ENCODE peak calls at places on chromosomes 11 and 22, in five cellular contexts. One of them, this sample, is unnamed.

GRCh38 chr11:64100345-64100744 is 64.6 kb downstream of the FLRT1 start:
- DNase-seq in trophoblast cell: no peak
- DNase-seq in fibroblast of lung: no peak
- DNase-seq in K562: peak
- DNase-seq in mesenchymal stem cell: no peak
- DNase-seq in this sample: peak

GRCh38 chr11:28673687-28674431 is 565.7 kb downstream of the METTL15 start:
- DNase-seq in fibroblast of lung: peak
- DNase-seq in trophoblast cell: no peak
- DNase-seq in K562: no peak
- DNase-seq in mesenchymal stem cell: no peak
- DNase-seq in this sample: peak

GRCh38 chr11:101096036-101096704 is 33.4 kb downstream of the PGR start:
- DNase-seq in trophoblast cell: no peak
- DNase-seq in fibroblast of lung: no peak
- DNase-seq in K562: no peak
- DNase-seq in mesenchymal stem cell: no peak
- DNase-seq in this sample: peak

GRCh38 chr22:19822301-19823117 is 32.2 kb downstream of the GNB1L start:
- DNase-seq in K562: no peak
- DNase-seq in trophoblast cell: no peak
- DNase-seq in mesenchymal stem cell: no peak
- DNase-seq in fibroblast of lung: no peak
- DNase-seq in this sample: no peak

GRCh38 chr11:2528301-2529050 is 83.7 kb downstream of the KCNQ1 start:
- DNase-seq in K562: no peak
- DNase-seq in fibroblast of lung: no peak
- DNase-seq in trophoblast cell: no peak
- DNase-seq in mesenchymal stem cell: no peak
- DNase-seq in this sample: no peak

GRCh38 chr22:50326959-50327710 is at the start of gene DENND6B:
- DNase-seq in mesenchymal stem cell: peak
- DNase-seq in fibroblast of lung: peak
- DNase-seq in K562: peak
- DNase-seq in trophoblast cell: peak
- DNase-seq in this sample: peak

GRCh38 chr11:67441082-67441683 is 2.1 kb downstream of the CORO1B start:
- DNase-seq in mesenchymal stem cell: no peak
- DNase-seq in fibroblast of lung: no peak
- DNase-seq in K562: no peak
- DNase-seq in trophoblast cell: no peak
- DNase-seq in this sample: no peak

GRCh38 chr11:1029686-1030085 is 6.8 kb downstream of the MUC6 start:
- DNase-seq in fibroblast of lung: no peak
- DNase-seq in trophoblast cell: no peak
- DNase-seq in K562: no peak
- DNase-seq in mesenchymal stem cell: no peak
- DNase-seq in this sample: peak

GRCh38 chr11:63920126-63920869 is 3.3 kb upstream of the RCOR2 start:
- DNase-seq in K562: no peak
- DNase-seq in fibroblast of lung: no peak
- DNase-seq in mesenchymal stem cell: no peak
- DNase-seq in trophoblast cell: peak
- DNase-seq in this sample: peak

GRCh38 chr11:4480577-4481539 is 1.6 kb upstream of the OR52K1 start:
- DNase-seq in trophoblast cell: peak
- DNase-seq in K562: no peak
- DNase-seq in fibroblast of lung: peak
- DNase-seq in mesenchymal stem cell: no peak
- DNase-seq in this sample: no peak

GRCh38 chr11:5081405-5081804 is 12.0 kb downstream of the OR52E1 start:
- DNase-seq in trophoblast cell: no peak
- DNase-seq in K562: no peak
- DNase-seq in fibroblast of lung: no peak
- DNase-seq in mesenchymal stem cell: no peak
- DNase-seq in this sample: no peak

GRCh38 chr22:36986242-36986821 is 32.9 kb downstream of the TST start:
- DNase-seq in trophoblast cell: no peak
- DNase-seq in fibroblast of lung: no peak
- DNase-seq in K562: peak
- DNase-seq in mesenchymal stem cell: no peak
- DNase-seq in this sample: peak

GRCh38 chr11:64359712-64360402 is 895 bp downstream of the RPS6KA4 start:
- DNase-seq in trophoblast cell: peak
- DNase-seq in mesenchymal stem cell: no peak
- DNase-seq in fibroblast of lung: no peak
- DNase-seq in K562: no peak
- DNase-seq in this sample: peak

GRCh38 chr11:12666905-12667304 is 7.3 kb upstream of the TEAD1 start:
- DNase-seq in trophoblast cell: no peak
- DNase-seq in fibroblast of lung: no peak
- DNase-seq in mesenchymal stem cell: no peak
- DNase-seq in K562: no peak
- DNase-seq in this sample: no peak

GRCh38 chr11:114090976-114091375 is 31.5 kb downstream of the ZBTB16 start:
- DNase-seq in K562: no peak
- DNase-seq in mesenchymal stem cell: no peak
- DNase-seq in fibroblast of lung: no peak
- DNase-seq in trophoblast cell: no peak
- DNase-seq in this sample: no peak

GRCh38 chr22:36737776-36738175 is 34.2 kb upstream of the CACNG2 start:
- DNase-seq in fibroblast of lung: no peak
- DNase-seq in mesenchymal stem cell: no peak
- DNase-seq in K562: no peak
- DNase-seq in trophoblast cell: no peak
- DNase-seq in this sample: no peak

GRCh38 chr22:39700565-39700964 is 130.0 kb downstream of the CACNA1I start:
- DNase-seq in K562: no peak
- DNase-seq in mesenchymal stem cell: no peak
- DNase-seq in fibroblast of lung: no peak
- DNase-seq in trophoblast cell: no peak
- DNase-seq in this sample: no peak

GRCh38 chr22:36056980-36057379 is 28.4 kb upstream of the RBFOX2 start:
- DNase-seq in trophoblast cell: no peak
- DNase-seq in K562: no peak
- DNase-seq in mesenchymal stem cell: no peak
- DNase-seq in fibroblast of lung: peak
- DNase-seq in this sample: no peak

GRCh38 chr11:1484061-1484671 is 2.4 kb downstream of the MOB2 start:
- DNase-seq in mesenchymal stem cell: no peak
- DNase-seq in fibroblast of lung: no peak
- DNase-seq in K562: no peak
- DNase-seq in trophoblast cell: no peak
- DNase-seq in this sample: no peak

GRCh38 chr11:108483163-108483562 is 15.0 kb downstream of the POGLUT3 start:
- DNase-seq in trophoblast cell: no peak
- DNase-seq in fibroblast of lung: peak
- DNase-seq in K562: no peak
- DNase-seq in mesenchymal stem cell: no peak
- DNase-seq in this sample: no peak

GRCh38 chr11:12242071-12242672 is 131.8 kb downstream of the MICAL2 start:
- DNase-seq in trophoblast cell: no peak
- DNase-seq in K562: peak
- DNase-seq in fibroblast of lung: no peak
- DNase-seq in mesenchymal stem cell: no peak
- DNase-seq in this sample: peak

GRCh38 chr11:18741783-18742182 is 15.8 kb upstream of the IGSF22 start:
- DNase-seq in K562: no peak
- DNase-seq in fibroblast of lung: no peak
- DNase-seq in mesenchymal stem cell: no peak
- DNase-seq in trophoblast cell: no peak
- DNase-seq in this sample: no peak

GRCh38 chr22:19571207-19571795 is 47.1 kb upstream of the CLDN5 start:
- DNase-seq in mesenchymal stem cell: peak
- DNase-seq in fibroblast of lung: peak
- DNase-seq in K562: peak
- DNase-seq in trophoblast cell: no peak
- DNase-seq in this sample: no peak

GRCh38 chr11:35216962-35217667 is 78.1 kb downstream of the CD44 start:
- DNase-seq in K562: no peak
- DNase-seq in fibroblast of lung: no peak
- DNase-seq in trophoblast cell: no peak
- DNase-seq in mesenchymal stem cell: no peak
- DNase-seq in this sample: no peak

GRCh38 chr22:45757068-45757467 is 85.4 kb downstream of the ATXN10 start:
- DNase-seq in fibroblast of lung: peak
- DNase-seq in mesenchymal stem cell: no peak
- DNase-seq in K562: no peak
- DNase-seq in trophoblast cell: peak
- DNase-seq in this sample: peak

GRCh38 chr11:119152043-119152442 is 3.2 kb downstream of the ABCG4 start:
- DNase-seq in mesenchymal stem cell: no peak
- DNase-seq in trophoblast cell: no peak
- DNase-seq in K562: no peak
- DNase-seq in fibroblast of lung: no peak
- DNase-seq in this sample: no peak

GRCh38 chr11:74269161-74269809 is 42.2 kb downstream of the P4HA3 start:
- DNase-seq in trophoblast cell: no peak
- DNase-seq in mesenchymal stem cell: no peak
- DNase-seq in fibroblast of lung: peak
- DNase-seq in K562: no peak
- DNase-seq in this sample: no peak

GRCh38 chr11:100980156-100980555 is 149.5 kb downstream of the PGR start:
- DNase-seq in K562: no peak
- DNase-seq in fibroblast of lung: no peak
- DNase-seq in trophoblast cell: no peak
- DNase-seq in mesenchymal stem cell: no peak
- DNase-seq in this sample: peak

GRCh38 chr11:1448166-1448825 is 38.3 kb downstream of the MOB2 start:
- DNase-seq in trophoblast cell: no peak
- DNase-seq in K562: peak
- DNase-seq in mesenchymal stem cell: no peak
- DNase-seq in fibroblast of lung: no peak
- DNase-seq in this sample: no peak

GRCh38 chr11:75689861-75690641 is 21.2 kb upstream of the MAP6 start:
- DNase-seq in trophoblast cell: no peak
- DNase-seq in mesenchymal stem cell: no peak
- DNase-seq in fibroblast of lung: peak
- DNase-seq in K562: no peak
- DNase-seq in this sample: no peak

GRCh38 chr11:119685073-119685746 is 43.8 kb downstream of the NECTIN1 start:
- DNase-seq in trophoblast cell: no peak
- DNase-seq in fibroblast of lung: no peak
- DNase-seq in mesenchymal stem cell: no peak
- DNase-seq in K562: no peak
- DNase-seq in this sample: no peak

GRCh38 chr11:848380-848931 is 5.8 kb downstream of the TSPAN4 start:
- DNase-seq in fibroblast of lung: no peak
- DNase-seq in trophoblast cell: no peak
- DNase-seq in K562: peak
- DNase-seq in mesenchymal stem cell: peak
- DNase-seq in this sample: peak

GRCh38 chr11:87870081-87870480 is 305.2 kb downstream of the RAB38 start:
- DNase-seq in trophoblast cell: no peak
- DNase-seq in mesenchymal stem cell: no peak
- DNase-seq in fibroblast of lung: peak
- DNase-seq in K562: no peak
- DNase-seq in this sample: no peak

GRCh38 chr11:65307298-65308229 is 7.1 kb upstream of the CDC42EP2 start:
- DNase-seq in fibroblast of lung: peak
- DNase-seq in trophoblast cell: no peak
- DNase-seq in mesenchymal stem cell: no peak
- DNase-seq in K562: no peak
- DNase-seq in this sample: no peak

GRCh38 chr11:87722756-87723599 is 452.3 kb downstream of the RAB38 start:
- DNase-seq in trophoblast cell: no peak
- DNase-seq in mesenchymal stem cell: no peak
- DNase-seq in fibroblast of lung: peak
- DNase-seq in K562: no peak
- DNase-seq in this sample: peak

GRCh38 chr22:41479671-41480396 is 10.9 kb downstream of the ACO2 start:
- DNase-seq in fibroblast of lung: peak
- DNase-seq in mesenchymal stem cell: peak
- DNase-seq in trophoblast cell: no peak
- DNase-seq in K562: no peak
- DNase-seq in this sample: peak

DNA sequence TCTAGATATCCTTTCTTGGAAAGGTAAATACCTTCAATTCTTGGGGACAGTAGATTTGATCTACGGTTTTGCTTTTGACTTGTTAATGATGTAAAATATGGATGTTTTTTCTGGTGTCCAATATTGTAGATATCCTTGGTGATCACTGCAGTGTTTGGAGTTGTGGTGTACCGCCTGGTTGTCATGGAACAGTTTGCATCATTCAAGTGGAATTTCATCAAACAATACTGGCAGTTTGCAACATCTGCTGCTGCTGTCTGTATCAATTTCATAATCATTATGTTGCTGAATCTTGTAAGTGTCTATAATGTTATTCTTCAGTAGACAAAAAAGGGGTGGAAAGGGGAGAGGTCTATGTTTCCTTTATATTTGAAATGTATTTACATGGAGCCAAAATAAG is 27.4 kb upstream of the MUC15 start:
- DNase-seq in fibroblast of lung: peak
- DNase-seq in mesenchymal stem cell: peak
- DNase-seq in trophoblast cell: peak
- DNase-seq in K562: no peak
- DNase-seq in this sample: no peak
- H2AFZ ChIP-seq in fibroblast of lung: no peak
- H2AFZ ChIP-seq in mesenchymal stem cell: no peak
- H2AFZ ChIP-seq in trophoblast cell: no peak
- H2AFZ ChIP-seq in K562: no peak
- H2AFZ ChIP-seq in this sample: no peak

GRCh38 chr11:128830290-128830813 is 36.7 kb downstream of the KCNJ1 start:
- DNase-seq in fibroblast of lung: no peak
- DNase-seq in mesenchymal stem cell: peak
- DNase-seq in K562: no peak
- DNase-seq in trophoblast cell: no peak
- DNase-seq in this sample: no peak
- H3K4me2 ChIP-seq in fibroblast of lung: no peak
- H3K4me2 ChIP-seq in mesenchymal stem cell: no peak
- H3K4me2 ChIP-seq in K562: no peak
- H3K4me2 ChIP-seq in trophoblast cell: no peak
- H3K4me2 ChIP-seq in this sample: no peak

GRCh38 chr11:94767701-94768601 is at the start of gene AMOTL1:
- DNase-seq in mesenchymal stem cell: peak
- DNase-seq in K562: peak
- DNase-seq in fibroblast of lung: peak
- DNase-seq in trophoblast cell: peak
- DNase-seq in this sample: peak
- H2AFZ ChIP-seq in mesenchymal stem cell: peak
- H2AFZ ChIP-seq in K562: peak
- H2AFZ ChIP-seq in fibroblast of lung: peak
- H2AFZ ChIP-seq in trophoblast cell: peak
- H2AFZ ChIP-seq in this sample: peak

DNA sequence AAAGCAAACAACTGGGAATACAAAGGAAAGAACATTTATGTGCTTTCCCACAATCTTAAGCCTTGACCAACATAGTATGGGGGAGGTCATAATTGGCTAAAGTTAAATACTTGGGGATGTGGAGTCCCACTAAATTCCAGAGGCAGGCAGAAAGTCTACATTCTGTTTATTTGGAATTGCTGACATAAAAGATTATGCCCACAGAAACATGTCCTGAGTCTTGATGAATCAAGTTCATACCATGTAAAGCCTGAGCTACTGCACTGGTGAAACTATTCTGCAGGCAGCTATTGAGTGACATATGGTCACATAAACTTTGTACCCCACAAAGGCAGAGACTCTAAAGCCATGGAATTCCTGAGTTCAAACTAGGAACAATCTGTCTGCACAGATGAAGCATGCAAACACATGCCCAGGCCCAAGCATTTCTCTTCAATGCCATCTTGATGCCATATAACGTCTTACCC is 69.9 kb upstream of the CHRM4 start:
- DNase-seq in trophoblast cell: no peak
- DNase-seq in K562: no peak
- DNase-seq in fibroblast of lung: peak
- DNase-seq in mesenchymal stem cell: peak
- DNase-seq in this sample: no peak
- H3K4me2 ChIP-seq in trophoblast cell: no peak
- H3K4me2 ChIP-seq in K562: no peak
- H3K4me2 ChIP-seq in fibroblast of lung: no peak
- H3K4me2 ChIP-seq in mesenchymal stem cell: no peak
- H3K4me2 ChIP-seq in this sample: no peak